ENCODE peak calls at places on chromosomes 2 and 18, in four cellular contexts. R is H1, D is HepG2, E is SK-N-SH. Y is an unnamed sample.

GRCh38 chr18:44609210-44609941 is 71.3 kb upstream of the SETBP1 start:
- DNase-seq in R (no peak), E (no peak), D (no peak), Y (no peak)

GRCh38 chr2:25492726-25493125 is 151.0 kb upstream of the DNMT3A start:
- DNase-seq in D (no peak), E (no peak), R (no peak), Y (no peak)

GRCh38 chr2:154329510-154329909 is 369.0 kb upstream of the KCNJ3 start:
- DNase-seq in E (no peak), R (no peak), D (no peak), Y (no peak)

GRCh38 chr18:63890950-63891304 is 3.4 kb downstream of the SERPINB2 start:
- DNase-seq in E (peak), R (no peak), D (peak), Y (no peak)

GRCh38 chr18:75915941-75916640 is 488.6 kb upstream of the SMIM21 start:
- DNase-seq in D (no peak), R (peak), E (peak), Y (no peak)

GRCh38 chr2:39688181-39688580 is 22.5 kb downstream of the TMEM178A start:
- DNase-seq in D (no peak), R (no peak), E (no peak), Y (no peak)

GRCh38 chr2:132496566-132496965 is 80.0 kb downstream of the GPR39 start:
- DNase-seq in R (no peak), D (no peak), E (peak), Y (no peak)

GRCh38 chr2:101725515-101726192 is 28.1 kb downstream of the MAP4K4 start:
- DNase-seq in E (no peak), D (no peak), R (peak), Y (no peak)

GRCh38 chr2:207091928-207092327 is 73.8 kb downstream of the KLF7 start:
- DNase-seq in E (no peak), D (no peak), R (no peak), Y (no peak)

GRCh38 chr2:163611557-163611906 is 124.3 kb downstream of the FIGN start:
- DNase-seq in R (no peak), D (no peak), E (no peak), Y (no peak)

GRCh38 chr2:224832207-224832606 is 116.0 kb upstream of the CCDC195 start:
- DNase-seq in E (peak), D (no peak), R (no peak), Y (no peak)

GRCh38 chr2:96993367-96993766 is 7.0 kb upstream of the FAM178B start:
- DNase-seq in R (no peak), D (no peak), E (no peak), Y (no peak)

GRCh38 chr2:118774458-118775133 is 72.9 kb downstream of the EN1 start:
- DNase-seq in R (peak), E (peak), D (no peak), Y (no peak)

GRCh38 chr2:225566798-225567197 is 167.3 kb downstream of the NYAP2 start:
- DNase-seq in E (no peak), R (no peak), D (no peak), Y (peak)

GRCh38 chr2:217437289-217437688 is 565.5 kb downstream of the TNS1 start:
- DNase-seq in R (no peak), D (no peak), E (no peak), Y (no peak)

GRCh38 chr2:203484266-203485112 is 50.6 kb downstream of the RAPH1 start:
- DNase-seq in E (no peak), D (peak), R (no peak), Y (peak)

GRCh38 chr2:173997269-173997668 is 32.1 kb upstream of the SP3 start:
- DNase-seq in E (no peak), R (no peak), D (no peak), Y (peak)

GRCh38 chr2:231611273-231612198 is 18.9 kb downstream of the TEX44 start:
- DNase-seq in E (no peak), R (peak), D (peak), Y (peak)

GRCh38 chr18:79438089-79438488 is 42.4 kb downstream of the NFATC1 start:
- DNase-seq in E (no peak), R (no peak), D (no peak), Y (no peak)

GRCh38 chr2:162559194-162559593 is 215.3 kb downstream of the GCA start:
- DNase-seq in R (no peak), D (no peak), E (no peak), Y (no peak)

GRCh38 chr2:178882666-178883440 is 75.6 kb upstream of the TTN start:
- DNase-seq in E (no peak), D (no peak), R (no peak), Y (no peak)

GRCh38 chr2:236512902-236513433 is 56.7 kb upstream of the ACKR3 start:
- DNase-seq in D (peak), E (peak), R (peak), Y (peak)

GRCh38 chr18:46950064-46950656 is 32.8 kb downstream of the KATNAL2 start:
- DNase-seq in R (no peak), E (peak), D (peak), Y (no peak)

GRCh38 chr2:52238782-52239181 is 1206.8 kb upstream of the NRXN1 start:
- DNase-seq in D (no peak), R (no peak), E (no peak), Y (no peak)

GRCh38 chr2:86249843-86250402 is 50.7 kb downstream of the MRPL35 start:
- DNase-seq in R (no peak), E (peak), D (peak), Y (no peak)

GRCh38 chr2:112290098-112290497 is 14.7 kb downstream of the ZC3H6 start:
- DNase-seq in R (no peak), D (no peak), E (no peak), Y (no peak)

GRCh38 chr2:198657520-198658121 is 800.1 kb downstream of the SATB2 start:
- DNase-seq in D (peak), E (peak), R (no peak), Y (peak)

GRCh38 chr2:75099521-75099922 is 99.8 kb downstream of the TACR1 start:
- DNase-seq in R (no peak), E (no peak), D (no peak), Y (no peak)

GRCh38 chr18:35605686-35606417 is 24.3 kb downstream of the GALNT1 start:
- DNase-seq in E (no peak), R (no peak), D (no peak), Y (no peak)

GRCh38 chr2:146584316-146584715 is 1260.5 kb upstream of the ACVR2A start:
- DNase-seq in R (no peak), D (no peak), E (no peak), Y (no peak)

GRCh38 chr2:177147834-177148233 is 64.8 kb upstream of the HNRNPA3 start:
- DNase-seq in R (no peak), E (no peak), D (no peak), Y (no peak)

GRCh38 chr2:54206596-54206995 is 49.4 kb downstream of the TSPYL6 start:
- DNase-seq in D (peak), R (no peak), E (peak), Y (no peak)

GRCh38 chr18:73296686-73297085 is 428.9 kb upstream of the NETO1 start:
- DNase-seq in E (no peak), D (no peak), R (no peak), Y (no peak)

GRCh38 chr2:24749069-24749691 is 44.0 kb downstream of the PTRHD1 start:
- DNase-seq in E (no peak), R (no peak), D (no peak), Y (no peak)

GRCh38 chr2:109238580-109238979 is 109.6 kb downstream of the SH3RF3 start:
- DNase-seq in D (no peak), R (no peak), E (no peak), Y (peak)

GRCh38 chr2:24644032-24644431 is 149.2 kb downstream of the PTRHD1 start:
- DNase-seq in E (no peak), D (no peak), R (no peak), Y (no peak)

GRCh38 chr2:196233033-196233807 is 61.8 kb upstream of the STK17B start:
- DNase-seq in R (no peak), D (no peak), E (no peak), Y (no peak)

GRCh38 chr2:121501070-121501469 is 29.6 kb upstream of the RNU4ATAC start:
- DNase-seq in R (no peak), E (no peak), D (no peak), Y (no peak)

GRCh38 chr2:234979204-234980167 is 27.7 kb downstream of the SH3BP4 start:
- DNase-seq in E (no peak), D (peak), R (no peak), Y (no peak)
- H3K27ac ChIP-seq in E (peak), D (peak), R (no peak), Y (no peak)

DNA sequence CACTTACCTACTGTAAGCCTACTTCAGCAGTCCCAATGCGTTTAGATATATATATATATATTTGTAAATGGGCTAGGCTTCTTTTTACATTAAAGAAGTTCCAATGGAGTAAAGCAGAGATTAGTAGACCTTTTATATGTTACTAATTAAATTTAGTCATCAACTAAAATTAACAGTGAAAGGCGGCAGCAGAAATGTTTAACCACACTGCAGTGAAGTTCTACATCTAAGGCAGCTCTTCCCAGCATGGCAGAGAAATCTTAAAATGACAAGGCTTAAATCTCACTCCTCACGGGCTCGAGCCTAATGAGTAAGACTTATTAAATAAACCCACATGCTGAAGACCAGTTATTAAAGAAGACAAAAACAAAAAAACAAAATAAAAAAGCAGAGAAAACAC is 19.1 kb upstream of the KANSL1L start:
- DNase-seq in D (no peak), E (no peak), R (no peak), Y (no peak)
- TF ChIP-seq GABPA in D (no peak), E (no peak), R (no peak), Y (no peak)

GRCh38 chr2:105378276-105378840 is 20.5 kb downstream of the FHL2 start:
- DNase-seq in E (no peak), R (no peak), D (no peak), Y (no peak)
- H3K27ac ChIP-seq in E (no peak), R (no peak), D (no peak), Y (no peak)

GRCh38 chr18:74906189-74906588 is 302.8 kb downstream of the PTGR3 start:
- DNase-seq in R (no peak), D (no peak), E (no peak), Y (no peak)
- TF ChIP-seq GABPA in R (no peak), D (no peak), E (no peak), Y (no peak)

DNA sequence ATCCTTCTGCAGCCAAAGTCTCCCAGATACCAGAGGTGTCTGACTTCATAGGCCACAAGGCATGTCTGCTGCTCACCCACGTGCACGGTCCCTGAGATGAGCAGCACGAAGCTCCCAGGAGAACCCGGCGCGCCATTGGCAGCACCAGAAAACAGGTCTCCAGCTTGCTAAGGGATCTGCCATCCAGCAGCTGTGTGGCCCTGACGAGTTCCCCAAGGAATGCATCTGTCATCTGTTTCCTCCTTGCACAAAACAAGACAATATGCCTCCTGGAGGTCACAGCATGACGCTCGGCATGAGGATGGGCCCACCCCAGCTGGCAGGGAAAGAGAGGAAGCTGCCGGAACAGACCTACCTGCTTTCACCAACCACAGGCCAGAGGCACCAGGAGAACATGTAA is 29.2 kb downstream of the HS6ST1 start:
- DNase-seq in D (no peak), E (no peak), R (no peak), Y (no peak)
- H3K27ac ChIP-seq in D (no peak), E (no peak), R (no peak), Y (no peak)

GRCh38 chr2:158745866-158746382 is 49.2 kb upstream of the DAPL1 start:
- DNase-seq in R (no peak), D (no peak), E (no peak), Y (no peak)

GRCh38 chr2:158743899-158744298 is 51.2 kb upstream of the DAPL1 start:
- DNase-seq in E (no peak), D (no peak), R (no peak), Y (no peak)

GRCh38 chr2:158743466-158743865 is 51.7 kb upstream of the DAPL1 start:
- DNase-seq in E (peak), D (no peak), R (no peak), Y (no peak)

GRCh38 chr2:158746488-158746887 is 48.6 kb upstream of the DAPL1 start:
- DNase-seq in D (no peak), E (no peak), R (no peak), Y (no peak)

GRCh38 chr2:158745067-158745865 is 49.9 kb upstream of the DAPL1 start:
- DNase-seq in R (peak), E (peak), D (peak), Y (no peak)
- TF ChIP-seq GABPA in R (no peak), E (no peak), D (no peak), Y (no peak)

DNA sequence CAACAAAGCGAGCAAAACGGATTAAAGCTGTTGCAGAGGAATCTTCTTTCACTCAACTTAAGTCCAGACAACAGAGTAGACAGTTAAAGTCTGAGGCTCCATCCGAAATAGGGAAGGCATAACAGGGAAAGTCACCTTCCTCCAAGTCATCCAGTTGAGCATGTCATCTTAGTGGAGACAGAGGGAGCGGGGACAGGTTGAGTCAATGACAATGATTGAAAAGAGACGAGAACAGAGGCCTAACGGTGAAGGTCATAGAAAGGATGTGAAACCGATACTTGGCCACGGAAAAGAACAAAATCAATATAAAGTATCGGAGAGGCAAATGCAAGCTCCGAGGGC is 446 bp downstream of the C18orf32 start:
- DNase-seq in R (no peak), E (no peak), D (no peak), Y (no peak)
- H3K27ac ChIP-seq in R (no peak), E (peak), D (peak), Y (peak)

GRCh38 chr18:77653792-77654191 is 404.1 kb downstream of the GALR1 start:
- DNase-seq in E (no peak), R (no peak), D (no peak), Y (no peak)
- TF ChIP-seq GABPA in E (no peak), R (no peak), D (no peak), Y (no peak)

DNA sequence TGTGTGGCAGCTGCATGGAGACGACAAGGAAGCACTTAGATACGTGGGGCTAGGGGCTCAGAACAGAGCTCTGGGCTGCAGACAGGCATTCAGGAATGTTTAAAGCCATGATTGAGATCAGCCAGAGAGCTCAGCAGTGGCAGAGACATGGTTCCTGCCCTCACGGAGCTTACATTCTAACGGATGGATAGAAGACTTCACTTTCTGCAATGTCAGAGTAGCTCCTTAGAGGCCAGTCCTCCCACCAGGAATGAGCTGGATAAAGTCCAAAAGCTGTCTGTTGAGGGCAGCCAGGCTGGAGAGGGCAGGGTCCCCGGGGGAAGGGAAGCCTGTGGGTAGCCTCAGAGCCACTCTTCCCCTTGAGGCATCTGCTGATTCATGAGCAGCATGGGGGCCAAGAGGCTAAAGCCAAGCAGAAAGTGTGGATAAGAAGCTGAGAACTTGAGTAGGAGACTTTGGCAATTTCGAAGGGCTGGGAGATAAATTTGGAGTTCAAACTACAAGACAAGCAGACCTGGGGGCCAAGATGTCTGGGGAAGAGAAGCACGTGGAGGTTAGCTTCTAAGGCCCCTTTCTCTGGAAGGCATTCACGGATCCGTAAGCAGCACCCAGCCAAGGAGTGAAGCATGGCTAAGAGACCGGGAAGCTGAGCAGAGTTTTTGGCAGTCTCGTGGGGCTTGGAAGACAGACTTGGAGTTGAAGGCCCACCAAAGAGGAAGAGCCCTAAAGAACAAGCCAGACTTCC is 9.7 kb upstream of the CIB4 start:
- DNase-seq in R (no peak), E (no peak), D (no peak), Y (no peak)
- H3K27ac ChIP-seq in R (no peak), E (no peak), D (no peak), Y (no peak)

Y was measured in HL-60.